ENCODE peak calls at places on chromosomes 12 and 14, in ten cellular contexts. G, Y, V, N, M, P, I, Q, C and A are unnamed samples.

GRCh38 chr14:56452989-56453388 is 126.6 kb upstream of the TMEM260 start:
- DNase-seq in G (no peak), I (no peak), P (no peak), M (no peak), V (no peak), Q (no peak), C (no peak), Y (no peak), N (no peak), A (no peak)

GRCh38 chr14:68308695-68309094 is 484.2 kb downstream of the ZFP36L1 start:
- DNase-seq in Y (no peak), P (no peak), N (no peak), I (peak), M (no peak), V (no peak), G (no peak), C (no peak), Q (no peak), A (peak)

GRCh38 chr12:27463826-27464554 is 17.5 kb downstream of the SMCO2 start:
- DNase-seq in P (peak), Q (no peak), Y (no peak), C (no peak), M (no peak), N (no peak), V (no peak), I (peak), G (no peak), A (peak)

GRCh38 chr12:2435511-2435910 is 359.3 kb upstream of the FKBP4 start:
- DNase-seq in P (no peak), M (no peak), G (no peak), Y (no peak), V (no peak), C (no peak), N (no peak), Q (no peak), I (no peak), A (no peak)

GRCh38 chr12:120078868-120079267 is 37.7 kb downstream of the RAB35 start:
- DNase-seq in I (no peak), M (no peak), N (no peak), C (no peak), G (no peak), V (no peak), Y (no peak), Q (no peak), P (no peak), A (no peak)

GRCh38 chr12:3869860-3870259 is 3.3 kb downstream of the PARP11 start:
- DNase-seq in N (no peak), M (no peak), P (no peak), V (no peak), Y (no peak), Q (no peak), G (no peak), I (no peak), C (no peak), A (no peak)

GRCh38 chr14:31568151-31568550 is 6.9 kb downstream of the NUBPL start:
- DNase-seq in C (no peak), P (no peak), V (no peak), I (no peak), Y (no peak), N (no peak), Q (no peak), M (no peak), G (no peak), A (peak)

GRCh38 chr14:50321009-50321660 is 9.0 kb downstream of the DMAC2L start:
- DNase-seq in Y (peak), N (no peak), P (peak), G (no peak), Q (peak), C (peak), I (peak), M (peak), V (peak), A (peak)

GRCh38 chr12:30013051-30013450 is 229.3 kb upstream of the TMTC1 start:
- DNase-seq in I (no peak), V (no peak), N (no peak), Q (no peak), Y (peak), M (no peak), C (no peak), G (no peak), P (no peak), A (no peak)

GRCh38 chr12:75444444-75445136 is 36.0 kb upstream of the GLIPR1 start:
- DNase-seq in Y (no peak), G (no peak), I (peak), Q (no peak), M (no peak), C (no peak), V (no peak), P (no peak), N (no peak), A (peak)